ENCODE peak calls at places on chromosomes 1 and 21, in seven cellular contexts. W, X, J, L, P, Z and M are unnamed samples.

GRCh38 chr21:42411891-42412635 is 8.4 kb downstream of the UBASH3A start:
- DNase-seq in W (no peak), X (no peak), J (no peak), L (no peak), P (no peak), Z (no peak), M (no peak)

GRCh38 chr1:243483084-243483845 is 227.4 kb downstream of the SDCCAG8 start:
- DNase-seq in W (no peak), X (no peak), J (no peak), L (no peak), P (peak; percentile 57), Z (no peak), M (no peak)

GRCh38 chr1:66833112-66833511 is 32.0 kb upstream of the INSL5 start:
- DNase-seq in W (no peak), X (no peak), J (no peak), L (no peak), P (no peak), Z (no peak), M (no peak)

GRCh38 chr1:214328770-214329455 is 48.0 kb downstream of the SMYD2 start:
- DNase-seq in W (peak; percentile 82), X (peak; percentile 78), J (peak; percentile 79), L (peak; percentile 28), P (peak; percentile 86), Z (peak; percentile 83), M (peak; percentile 72)

GRCh38 chr1:25688390-25689119 is 72.0 kb downstream of the MAN1C1 start:
- DNase-seq in W (no peak), X (peak; percentile 49), J (peak; percentile 54), L (peak; percentile 60), P (no peak), Z (peak; percentile 36), M (no peak)

GRCh38 chr1:10939654-10940450 is 72.6 kb upstream of the TARDBP start:
- DNase-seq in W (no peak), X (peak; percentile 27), J (no peak), L (no peak), P (no peak), Z (no peak), M (no peak)

GRCh38 chr21:38804617-38805281 is 980 bp upstream of the ETS2 start:
- DNase-seq in W (peak; percentile 76), X (peak; percentile 61), J (peak; percentile 81), L (no peak), P (no peak), Z (peak; percentile 72), M (peak; percentile 50)

GRCh38 chr1:34982820-34983376 is 2.2 kb downstream of the TMEM35B start:
- DNase-seq in W (no peak), X (no peak), J (no peak), L (no peak), P (no peak), Z (no peak), M (no peak)

GRCh38 chr1:27135920-27136551 is 18.9 kb downstream of the SLC9A1 start:
- DNase-seq in W (no peak), X (no peak), J (no peak), L (no peak), P (peak; percentile 60), Z (no peak), M (no peak)

GRCh38 chr1:32291145-32291707 is 657 bp upstream of the HDAC1 start:
- DNase-seq in W (no peak), X (no peak), J (no peak), L (no peak), P (no peak), Z (no peak), M (no peak)

GRCh38 chr1:64906447-64906846 is 59.9 kb downstream of the JAK1 start:
- DNase-seq in W (no peak), X (no peak), J (no peak), L (no peak), P (no peak), Z (no peak), M (no peak)

GRCh38 chr1:175363046-175363445 is 170.5 kb upstream of the KIAA0040 start:
- DNase-seq in W (no peak), X (no peak), J (no peak), L (no peak), P (no peak), Z (no peak), M (no peak)

GRCh38 chr1:11982010-11982392 is 1.8 kb downstream of the MFN2 start:
- DNase-seq in W (no peak), X (peak; percentile 33), J (no peak), L (no peak), P (peak; percentile 15), Z (no peak), M (no peak)

GRCh38 chr1:63807063-63807462 is 33.2 kb downstream of the ROR1 start:
- DNase-seq in W (no peak), X (no peak), J (no peak), L (no peak), P (no peak), Z (no peak), M (no peak)

GRCh38 chr1:216499581-216500272 is 76.5 kb upstream of the USH2A start:
- DNase-seq in W (no peak), X (peak; percentile 55), J (no peak), L (no peak), P (no peak), Z (no peak), M (no peak)

GRCh38 chr21:42702720-42703119 is 49.3 kb downstream of the PDE9A start:
- DNase-seq in W (no peak), X (no peak), J (no peak), L (no peak), P (no peak), Z (no peak), M (no peak)

GRCh38 chr1:240967070-240967724 is 355.2 kb upstream of the GREM2 start:
- DNase-seq in W (no peak), X (peak; percentile 5), J (no peak), L (no peak), P (peak; percentile 39), Z (no peak), M (no peak)
- TF ChIP-seq CTCF in W (no peak), X (peak; percentile 54), J (no peak), L (no peak), P (peak; percentile 52), Z (no peak), M (no peak)

GRCh38 chr1:41427943-41428735 is 56.3 kb downstream of the EDN2 start:
- DNase-seq in W (no peak), X (no peak), J (no peak), L (no peak), P (no peak), Z (no peak), M (no peak)
- H3K4me1 ChIP-seq in W (no peaks in the 10 kb centered on the region), X (peaks cover 9% of the 10 kb centered on the region), J (peaks cover 19% of the 10 kb centered on the region), L (peaks cover 13% of the 10 kb centered on the region), P (no peaks in the 10 kb centered on the region), Z (peaks cover 12% of the 10 kb centered on the region), M (peaks cover 31% of the 10 kb centered on the region)

GRCh38 chr1:234069760-234070159 is 165.3 kb downstream of the SLC35F3 start:
- DNase-seq in W (no peak), X (no peak), J (no peak), L (no peak), P (no peak), Z (no peak), M (no peak)
- TF ChIP-seq CTCF in W (no peak), X (no peak), J (no peak), L (no peak), P (peak; percentile 30), Z (no peak), M (no peak)

DNA sequence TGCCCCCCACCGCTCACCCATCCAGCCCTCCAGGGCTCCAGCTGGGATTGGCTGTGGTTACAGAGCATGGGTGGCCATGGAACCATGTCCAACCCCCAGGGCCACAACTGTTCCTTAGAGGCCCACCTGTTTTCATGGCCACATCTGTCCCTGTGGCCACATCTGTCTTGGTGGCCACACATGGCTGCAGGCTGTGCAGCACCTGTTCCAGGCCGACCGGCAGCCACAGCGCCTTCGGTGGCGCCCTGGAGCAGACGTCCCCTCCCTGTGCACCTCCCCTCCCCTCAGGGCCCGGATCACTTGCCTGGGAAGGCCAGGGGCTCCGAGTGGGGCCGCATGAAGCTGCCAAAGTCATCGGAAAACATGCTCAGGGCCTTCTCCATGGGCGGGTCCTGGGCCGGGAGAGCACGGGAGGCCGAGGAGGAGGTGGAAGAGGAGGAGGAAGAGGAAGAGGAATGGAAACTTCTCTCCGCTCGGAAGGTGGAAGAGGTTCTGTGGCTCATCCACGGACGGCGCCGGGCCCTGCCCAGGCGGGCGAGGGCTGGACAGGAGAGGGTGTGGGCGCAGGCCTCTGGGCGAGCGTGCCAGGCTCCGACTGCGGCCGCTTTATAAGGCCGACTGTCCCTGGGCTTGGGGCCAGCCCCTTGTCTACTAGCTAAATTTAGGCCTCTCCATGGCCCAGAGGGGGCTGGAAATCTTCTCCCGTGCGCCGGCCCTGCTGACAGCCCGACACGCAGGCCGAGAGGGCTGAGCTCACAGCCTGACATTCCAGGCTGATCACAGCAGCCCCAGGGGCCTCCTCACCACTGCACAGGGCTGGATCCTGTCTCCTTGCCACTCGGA is at the start of gene HSPB7:
- DNase-seq in W (peak; percentile 94), X (peak; percentile 67), J (peak; percentile 93), L (peak; percentile 65), P (peak; percentile 70), Z (peak; percentile 36), M (peak; percentile 65)
- H3K4me1 ChIP-seq in W (peaks cover 20% of the 10 kb centered on the region), X (peaks cover 28% of the 10 kb centered on the region), J (peaks cover 57% of the 10 kb centered on the region), L (peaks cover 40% of the 10 kb centered on the region), P (peaks cover 6% of the 10 kb centered on the region), Z (peaks cover 7% of the 10 kb centered on the region), M (peaks cover 72% of the 10 kb centered on the region)

GRCh38 chr21:16913010-16913409 is 599.8 kb upstream of the CXADR start:
- DNase-seq in W (no peak), X (no peak), J (no peak), L (no peak), P (peak; percentile 23), Z (no peak), M (no peak)
- TF ChIP-seq CTCF in W (no peak), X (no peak), J (no peak), L (no peak), P (peak; percentile 17), Z (no peak), M (no peak)

GRCh38 chr1:115107501-115108260 is 18.4 kb upstream of the TSPAN2 start:
- DNase-seq in W (no peak), X (peak; percentile 69), J (no peak), L (no peak), P (no peak), Z (no peak), M (no peak)
- H3K4me1 ChIP-seq in W (no peaks in the 10 kb centered on the region), X (no peaks in the 10 kb centered on the region), J (no peaks in the 10 kb centered on the region), L (no peaks in the 10 kb centered on the region), P (no peaks in the 10 kb centered on the region), Z (no peaks in the 10 kb centered on the region), M (no peaks in the 10 kb centered on the region)